ENCODE peak calls at places on chromosomes 16 and 17, in seven cellular contexts. One of them, this sample, is unnamed.

GRCh38 chr16:70711211-70711978 is 25.5 kb upstream of the MTSS2 start:
- DNase-seq in HepG2: peak; percentile 80
- DNase-seq in SK-N-SH: no peak
- DNase-seq in H1: no peak
- DNase-seq in HCT116: no peak
- DNase-seq in GM12878: no peak
- DNase-seq in K562: no peak
- DNase-seq in this sample: no peak

GRCh38 chr16:87099001-87099740 is 218.0 kb downstream of the C16orf95 start:
- DNase-seq in GM12878: no peak
- DNase-seq in SK-N-SH: no peak
- DNase-seq in HCT116: no peak
- DNase-seq in HepG2: no peak
- DNase-seq in H1: no peak
- DNase-seq in K562: no peak
- DNase-seq in this sample: no peak

GRCh38 chr17:347309-347708 is 5.3 kb downstream of the RPH3AL start:
- DNase-seq in K562: no peak
- DNase-seq in H1: no peak
- DNase-seq in HCT116: no peak
- DNase-seq in SK-N-SH: no peak
- DNase-seq in GM12878: no peak
- DNase-seq in HepG2: no peak
- DNase-seq in this sample: no peak

GRCh38 chr17:44005865-44006580 is 1.6 kb downstream of the NAGS start:
- DNase-seq in GM12878: no peak
- DNase-seq in K562: no peak
- DNase-seq in H1: no peak
- DNase-seq in HepG2: no peak
- DNase-seq in HCT116: no peak
- DNase-seq in SK-N-SH: peak; percentile 77
- DNase-seq in this sample: no peak

GRCh38 chr16:80105160-80105559 is 435.6 kb upstream of the DYNLRB2 start:
- DNase-seq in H1: no peak
- DNase-seq in GM12878: no peak
- DNase-seq in K562: no peak
- DNase-seq in HCT116: no peak
- DNase-seq in HepG2: no peak
- DNase-seq in SK-N-SH: no peak
- DNase-seq in this sample: no peak

GRCh38 chr17:9371019-9371418 is 204.6 kb downstream of the STX8 start:
- DNase-seq in GM12878: peak; percentile 37
- DNase-seq in HepG2: peak; percentile 83
- DNase-seq in SK-N-SH: no peak
- DNase-seq in H1: no peak
- DNase-seq in K562: no peak
- DNase-seq in HCT116: peak; percentile 13
- DNase-seq in this sample: no peak

GRCh38 chr17:9123594-9124553 is 102.6 kb downstream of the NTN1 start:
- DNase-seq in GM12878: no peak
- DNase-seq in HepG2: no peak
- DNase-seq in HCT116: no peak
- DNase-seq in H1: no peak
- DNase-seq in SK-N-SH: no peak
- DNase-seq in K562: no peak
- DNase-seq in this sample: no peak

GRCh38 chr17:56756536-56756935 is 77.2 kb downstream of the C17orf67 start:
- DNase-seq in K562: no peak
- DNase-seq in H1: no peak
- DNase-seq in SK-N-SH: no peak
- DNase-seq in GM12878: no peak
- DNase-seq in HepG2: peak; percentile 24
- DNase-seq in HCT116: no peak
- DNase-seq in this sample: no peak

GRCh38 chr17:64491034-64491860 is 5.6 kb downstream of the POLG2 start:
- DNase-seq in K562: peak; percentile 64
- DNase-seq in H1: no peak
- DNase-seq in SK-N-SH: no peak
- DNase-seq in HCT116: no peak
- DNase-seq in GM12878: no peak
- DNase-seq in HepG2: peak; percentile 57
- DNase-seq in this sample: no peak

GRCh38 chr17:74928786-74929185 is 4.7 kb downstream of the OTOP2 start:
- DNase-seq in SK-N-SH: no peak
- DNase-seq in K562: no peak
- DNase-seq in GM12878: no peak
- DNase-seq in HepG2: no peak
- DNase-seq in H1: no peak
- DNase-seq in HCT116: no peak
- DNase-seq in this sample: no peak

GRCh38 chr17:909642-910323 is 69.8 kb downstream of the NXN start:
- DNase-seq in K562: peak; percentile 21
- DNase-seq in SK-N-SH: no peak
- DNase-seq in HCT116: no peak
- DNase-seq in H1: no peak
- DNase-seq in GM12878: no peak
- DNase-seq in HepG2: no peak
- DNase-seq in this sample: no peak

GRCh38 chr17:18981642-18982424 is 22.7 kb downstream of the FAM83G start:
- DNase-seq in H1: no peak
- DNase-seq in HCT116: peak; percentile 31
- DNase-seq in GM12878: no peak
- DNase-seq in SK-N-SH: no peak
- DNase-seq in K562: peak; percentile 75
- DNase-seq in HepG2: peak; percentile 87
- DNase-seq in this sample: no peak

GRCh38 chr16:7182510-7183109 is 150.0 kb upstream of the RBFOX1 start:
- DNase-seq in HCT116: no peak
- DNase-seq in HepG2: no peak
- DNase-seq in SK-N-SH: no peak
- DNase-seq in K562: peak; percentile 15
- DNase-seq in GM12878: no peak
- DNase-seq in H1: no peak
- DNase-seq in this sample: peak; percentile 39

GRCh38 chr17:8918811-8919210 is 46.7 kb downstream of the PIK3R5 start:
- DNase-seq in GM12878: no peak
- DNase-seq in HCT116: no peak
- DNase-seq in K562: no peak
- DNase-seq in H1: no peak
- DNase-seq in SK-N-SH: no peak
- DNase-seq in HepG2: no peak
- DNase-seq in this sample: no peak

GRCh38 chr16:89623511-89624232 is 10.2 kb downstream of the DPEP1 start:
- DNase-seq in GM12878: no peak
- DNase-seq in K562: no peak
- DNase-seq in HCT116: no peak
- DNase-seq in H1: no peak
- DNase-seq in SK-N-SH: no peak
- DNase-seq in HepG2: peak; percentile 40
- DNase-seq in this sample: no peak
- H3K9ac ChIP-seq in GM12878: no peak overlapping the region
- H3K9ac ChIP-seq in K562: no peak overlapping the region
- H3K9ac ChIP-seq in HCT116: no peak overlapping the region
- H3K9ac ChIP-seq in H1: no peak overlapping the region
- H3K9ac ChIP-seq in SK-N-SH: no peak overlapping the region
- H3K9ac ChIP-seq in HepG2: no peak overlapping the region
- H3K9ac ChIP-seq in this sample: peak overlapping the region; percentile 6

GRCh38 chr16:12268602-12269001 is 292.1 kb downstream of the SNX29 start:
- DNase-seq in SK-N-SH: no peak
- DNase-seq in HepG2: no peak
- DNase-seq in GM12878: no peak
- DNase-seq in HCT116: no peak
- DNase-seq in H1: no peak
- DNase-seq in K562: no peak
- DNase-seq in this sample: no peak
- TF ChIP-seq YY1 in SK-N-SH: no peak
- TF ChIP-seq YY1 in HepG2: no peak
- TF ChIP-seq YY1 in GM12878: no peak
- TF ChIP-seq YY1 in HCT116: no peak
- TF ChIP-seq YY1 in H1: no peak
- TF ChIP-seq YY1 in K562: no peak
- TF ChIP-seq YY1 in this sample: no peak

GRCh38 chr17:2403044-2403443 is 2.2 kb upstream of the MNT start:
- DNase-seq in HCT116: no peak
- DNase-seq in HepG2: no peak
- DNase-seq in K562: no peak
- DNase-seq in SK-N-SH: no peak
- DNase-seq in H1: no peak
- DNase-seq in GM12878: no peak
- DNase-seq in this sample: no peak
- H3K4me3 ChIP-seq in HCT116: no peak overlapping the region
- H3K4me3 ChIP-seq in HepG2: no peak overlapping the region
- H3K4me3 ChIP-seq in K562: no peak overlapping the region
- H3K4me3 ChIP-seq in SK-N-SH: no peak overlapping the region
- H3K4me3 ChIP-seq in H1: no peak overlapping the region
- H3K4me3 ChIP-seq in GM12878: no peak overlapping the region
- H3K4me3 ChIP-seq in this sample: no peak overlapping the region

GRCh38 chr17:4340914-4341615 is 25.4 kb downstream of the UBE2G1 start:
- DNase-seq in GM12878: no peak
- DNase-seq in H1: no peak
- DNase-seq in SK-N-SH: no peak
- DNase-seq in K562: no peak
- DNase-seq in HCT116: no peak
- DNase-seq in HepG2: no peak
- DNase-seq in this sample: no peak

GRCh38 chr17:4342535-4342934 is 23.9 kb downstream of the UBE2G1 start:
- DNase-seq in HCT116: no peak
- DNase-seq in H1: no peak
- DNase-seq in HepG2: no peak
- DNase-seq in K562: no peak
- DNase-seq in GM12878: no peak
- DNase-seq in SK-N-SH: no peak
- DNase-seq in this sample: no peak

GRCh38 chr17:4344926-4345325 is 21.5 kb downstream of the UBE2G1 start:
- DNase-seq in HCT116: no peak
- DNase-seq in K562: no peak
- DNase-seq in H1: no peak
- DNase-seq in HepG2: no peak
- DNase-seq in SK-N-SH: no peak
- DNase-seq in GM12878: no peak
- DNase-seq in this sample: no peak

GRCh38 chr17:4345569-4345968 is 20.9 kb downstream of the UBE2G1 start:
- DNase-seq in HepG2: no peak
- DNase-seq in H1: no peak
- DNase-seq in K562: no peak
- DNase-seq in HCT116: no peak
- DNase-seq in GM12878: no peak
- DNase-seq in SK-N-SH: no peak
- DNase-seq in this sample: no peak

GRCh38 chr17:4341616-4341977 is 24.9 kb downstream of the UBE2G1 start:
- DNase-seq in HCT116: no peak
- DNase-seq in SK-N-SH: no peak
- DNase-seq in HepG2: no peak
- DNase-seq in K562: peak; percentile 66
- DNase-seq in H1: no peak
- DNase-seq in GM12878: no peak
- DNase-seq in this sample: no peak
- H3K9ac ChIP-seq in HCT116: no peak overlapping the region
- H3K9ac ChIP-seq in SK-N-SH: no peak overlapping the region
- H3K9ac ChIP-seq in HepG2: no peak overlapping the region
- H3K9ac ChIP-seq in K562: no peak overlapping the region
- H3K9ac ChIP-seq in H1: no peak overlapping the region
- H3K9ac ChIP-seq in GM12878: no peak overlapping the region
- H3K9ac ChIP-seq in this sample: no peak overlapping the region

GRCh38 chr16:54286330-54287017 is at the start of gene IRX3:
- DNase-seq in HCT116: peak; percentile 66
- DNase-seq in K562: no peak
- DNase-seq in GM12878: no peak
- DNase-seq in H1: peak; percentile 66
- DNase-seq in SK-N-SH: peak; percentile 95
- DNase-seq in HepG2: peak; percentile 91
- DNase-seq in this sample: peak; percentile 84
- TF ChIP-seq YY1 in HCT116: no peak
- TF ChIP-seq YY1 in K562: no peak
- TF ChIP-seq YY1 in GM12878: no peak
- TF ChIP-seq YY1 in H1: no peak
- TF ChIP-seq YY1 in SK-N-SH: no peak
- TF ChIP-seq YY1 in HepG2: no peak
- TF ChIP-seq YY1 in this sample: no peak

GRCh38 chr16:66924527-66925321 is 611 bp downstream of the RRAD start:
- DNase-seq in SK-N-SH: peak; percentile 94
- DNase-seq in HepG2: no peak
- DNase-seq in K562: peak; percentile 62
- DNase-seq in HCT116: no peak
- DNase-seq in GM12878: no peak
- DNase-seq in H1: no peak
- DNase-seq in this sample: no peak

GRCh38 chr16:66921758-66922450 is 3.2 kb upstream of the CDH16 start:
- DNase-seq in H1: no peak
- DNase-seq in HepG2: no peak
- DNase-seq in GM12878: no peak
- DNase-seq in HCT116: no peak
- DNase-seq in K562: no peak
- DNase-seq in SK-N-SH: no peak
- DNase-seq in this sample: no peak

GRCh38 chr16:66925322-66925840 is at the start of gene RRAD:
- DNase-seq in HepG2: no peak
- DNase-seq in SK-N-SH: no peak
- DNase-seq in H1: no peak
- DNase-seq in GM12878: no peak
- DNase-seq in HCT116: no peak
- DNase-seq in K562: peak; percentile 35
- DNase-seq in this sample: no peak

GRCh38 chr16:66923866-66924265 is 1.5 kb downstream of the RRAD start:
- DNase-seq in GM12878: no peak
- DNase-seq in SK-N-SH: no peak
- DNase-seq in HCT116: no peak
- DNase-seq in H1: no peak
- DNase-seq in HepG2: no peak
- DNase-seq in K562: no peak
- DNase-seq in this sample: no peak

DNA sequence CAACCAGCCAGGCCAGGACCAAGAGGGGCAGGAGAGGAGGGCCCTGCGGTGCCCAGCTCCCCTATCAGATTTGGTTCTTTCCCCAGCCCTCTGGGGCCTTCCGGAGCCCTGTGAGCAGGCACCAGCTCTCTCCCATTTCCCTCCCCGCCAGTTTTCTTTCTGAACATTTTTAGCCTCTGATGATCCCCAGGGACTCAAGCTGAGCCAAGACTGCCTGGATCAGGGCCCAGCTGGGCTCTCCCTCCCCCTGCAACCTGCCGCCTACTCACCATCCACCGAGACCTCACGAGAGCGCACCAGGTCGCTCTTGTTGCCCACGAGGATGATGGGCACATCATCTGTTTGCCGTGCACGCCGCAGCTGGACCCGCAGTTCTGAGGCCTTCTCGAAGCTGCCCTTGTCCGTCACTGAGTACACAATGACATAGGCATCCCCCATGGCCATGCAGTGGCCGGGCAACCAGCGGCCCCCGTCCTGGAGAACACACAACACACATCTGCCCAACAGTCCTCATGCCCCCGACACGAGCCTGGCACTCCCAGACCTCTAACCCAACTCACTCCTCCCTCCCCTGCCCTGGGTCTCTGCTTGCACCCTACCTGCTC is 2.0 kb downstream of the RRAD start:
- DNase-seq in SK-N-SH: no peak
- DNase-seq in H1: no peak
- DNase-seq in HCT116: no peak
- DNase-seq in HepG2: no peak
- DNase-seq in GM12878: no peak
- DNase-seq in K562: no peak
- DNase-seq in this sample: no peak
- H3K4me3 ChIP-seq in SK-N-SH: no peak overlapping the region
- H3K4me3 ChIP-seq in H1: no peak overlapping the region
- H3K4me3 ChIP-seq in HCT116: no peak overlapping the region
- H3K4me3 ChIP-seq in HepG2: no peak overlapping the region
- H3K4me3 ChIP-seq in GM12878: no peak overlapping the region
- H3K4me3 ChIP-seq in K562: no peak overlapping the region
- H3K4me3 ChIP-seq in this sample: no peak overlapping the region

GRCh38 chr16:17224859-17225258 is 245.9 kb downstream of the XYLT1 start:
- DNase-seq in K562: no peak
- DNase-seq in HCT116: no peak
- DNase-seq in SK-N-SH: no peak
- DNase-seq in GM12878: no peak
- DNase-seq in H1: no peak
- DNase-seq in HepG2: no peak
- DNase-seq in this sample: no peak
- H3K9ac ChIP-seq in K562: no peak overlapping the region
- H3K9ac ChIP-seq in HCT116: no peak overlapping the region
- H3K9ac ChIP-seq in SK-N-SH: no peak overlapping the region
- H3K9ac ChIP-seq in GM12878: no peak overlapping the region
- H3K9ac ChIP-seq in H1: no peak overlapping the region
- H3K9ac ChIP-seq in HepG2: no peak overlapping the region
- H3K9ac ChIP-seq in this sample: no peak overlapping the region

This sample was measured in NT2/D1.